ENCODE peak calls at places on chromosomes 1 and 21, in nine cellular contexts. S, B, I, Y, E, Q, G, D and P are unnamed samples.

GRCh38 chr21:41954654-41955499 is 1.1 kb upstream of the C2CD2 start:
- DNase-seq in I (no peak), G (no peak), E (no peak), D (no peak), Y (no peak), B (no peak), S (no peak), Q (no peak), P (no peak)

GRCh38 chr1:93253471-93253870 is 72.9 kb downstream of the CCDC18 start:
- DNase-seq in G (no peak), Q (no peak), E (no peak), S (no peak), B (no peak), Y (no peak), D (no peak), I (no peak), P (no peak)

GRCh38 chr1:200079576-200079975 is 52.1 kb downstream of the NR5A2 start:
- DNase-seq in B (no peak), I (no peak), G (no peak), Q (no peak), Y (no peak), D (no peak), E (no peak), S (no peak), P (no peak)

GRCh38 chr1:7679159-7679872 is 91.8 kb upstream of the VAMP3 start:
- DNase-seq in D (no peak), S (no peak), Q (no peak), B (no peak), Y (no peak), E (no peak), G (no peak), I (no peak), P (no peak)

GRCh38 chr1:109793486-109794318 is 30.0 kb upstream of the EPS8L3 start:
- DNase-seq in E (peak), Y (peak), D (peak), I (peak), S (peak), Q (peak), G (peak), B (peak), P (no peak)

GRCh38 chr1:226889616-226890330 is 19.4 kb downstream of the PSEN2 start:
- DNase-seq in E (no peak), S (no peak), Q (no peak), D (no peak), Y (no peak), I (no peak), G (no peak), B (no peak), P (no peak)

GRCh38 chr1:45848714-45849113 is 45.3 kb downstream of the MAST2 start:
- DNase-seq in B (no peak), S (no peak), Q (no peak), I (no peak), E (no peak), D (no peak), Y (no peak), G (no peak), P (no peak)

GRCh38 chr21:34524671-34525601 is 12.9 kb upstream of the KCNE1 start:
- DNase-seq in E (no peak), B (no peak), I (no peak), Q (no peak), S (peak), G (no peak), Y (no peak), D (no peak), P (no peak)

GRCh38 chr1:150981805-150982712 is at the start of gene ANXA9:
- DNase-seq in G (no peak), Y (peak), S (peak), D (peak), Q (no peak), I (no peak), B (no peak), E (no peak), P (no peak)

GRCh38 chr1:15764890-15765289 is 6.3 kb downstream of the FBLIM1 start:
- DNase-seq in E (no peak), G (no peak), Q (no peak), S (no peak), D (no peak), Y (no peak), B (no peak), I (no peak), P (no peak)

GRCh38 chr1:167333114-167333513 is 112.4 kb downstream of the POU2F1 start:
- DNase-seq in Q (no peak), S (no peak), Y (no peak), D (no peak), G (no peak), E (no peak), I (no peak), B (no peak), P (no peak)

GRCh38 chr1:38059632-38060286 is 13.2 kb upstream of the POU3F1 start:
- DNase-seq in Y (no peak), D (no peak), S (no peak), B (no peak), E (no peak), G (no peak), Q (no peak), I (no peak), P (no peak)

GRCh38 chr1:41144285-41144684 is 97.8 kb downstream of the SCMH1 start:
- DNase-seq in E (no peak), G (no peak), I (no peak), D (no peak), Q (no peak), Y (no peak), B (no peak), S (no peak), P (no peak)

GRCh38 chr1:215583185-215583692 is 16.1 kb downstream of the KCTD3 start:
- DNase-seq in Q (no peak), D (no peak), B (no peak), S (no peak), E (no peak), Y (no peak), G (no peak), I (no peak), P (no peak)

GRCh38 chr1:2951856-2952255 is 69.4 kb upstream of the ACTRT2 start:
- DNase-seq in S (no peak), G (no peak), Y (no peak), I (no peak), D (no peak), Q (no peak), E (no peak), B (no peak), P (no peak)

GRCh38 chr1:54112969-54113368 is 39.8 kb downstream of the CDCP2 start:
- DNase-seq in B (no peak), I (no peak), E (no peak), Y (no peak), G (no peak), S (no peak), D (no peak), Q (no peak), P (no peak)